ENCODE peak calls at places on chromosome X, in four cellular contexts. L is HepG2, Z is K562, D is GM12878. T is an unnamed sample.

GRCh38 chrX:124033821-124034220 is 72.3 kb downstream of the STAG2 start:
- DNase-seq in Z (no peak), D (no peak), L (no peak), T (no peak)

GRCh38 chrX:63657821-63658220 is 127.2 kb downstream of the ARHGEF9 start:
- DNase-seq in D (no peak), Z (no peak), L (no peak), T (no peak)

GRCh38 chrX:3788494-3789233 is 75.2 kb upstream of the PRKX start:
- DNase-seq in Z (no peak), D (no peak), L (no peak), T (no peak)

GRCh38 chrX:97310373-97310772 is 426.7 kb downstream of the RPA4 start:
- DNase-seq in Z (no peak), L (no peak), D (no peak), T (no peak)

GRCh38 chrX:68139791-68140190 is 293.5 kb downstream of the OPHN1 start:
- DNase-seq in L (no peak), D (no peak), Z (no peak), T (no peak)

GRCh38 chrX:102155806-102156179 is at the start of gene BEX5:
- DNase-seq in Z (peak; percentile 34), D (no peak), L (no peak), T (peak; percentile 81)

GRCh38 chrX:125132274-125132673 is 187.4 kb upstream of the TEX13C start:
- DNase-seq in D (no peak), Z (peak; percentile 32), L (peak; percentile 0), T (peak; percentile 39)

GRCh38 chrX:118272237-118272636 is 73.7 kb upstream of the WDR44 start:
- DNase-seq in D (no peak), L (no peak), Z (no peak), T (no peak)

GRCh38 chrX:106612403-106612789 is 618 bp downstream of the RADX start:
- DNase-seq in L (peak; percentile 0), D (no peak), Z (no peak), T (no peak)

GRCh38 chrX:80808854-80809493 is 703 bp downstream of the BRWD3 start:
- DNase-seq in Z (no peak), L (no peak), D (no peak), T (no peak)

GRCh38 chrX:16712116-16712824 is at the start of gene CTPS2:
- DNase-seq in Z (peak; percentile 82), D (no peak), L (peak; percentile 39), T (peak; percentile 62)

GRCh38 chrX:72477787-72478186 is 94.9 kb downstream of the HDAC8 start:
- DNase-seq in L (no peak), Z (no peak), D (no peak), T (no peak)

GRCh38 chrX:7515681-7516413 is 327.1 kb upstream of the VCX start:
- DNase-seq in L (no peak), D (no peak), Z (no peak), T (no peak)

GRCh38 chrX:135973025-135973547 is 702 bp downstream of the MMGT1 start:
- DNase-seq in D (no peak), L (no peak), Z (peak; percentile 18), T (peak; percentile 28)

GRCh38 chrX:45515262-45516215 is 314.9 kb upstream of the DIPK2B start:
- DNase-seq in Z (peak; percentile 5), L (peak; percentile 71), D (no peak), T (peak; percentile 42)

GRCh38 chrX:30935985-30936384 is 46.9 kb upstream of the TAB3 start:
- DNase-seq in D (no peak), L (peak; percentile 45), Z (peak; percentile 40), T (peak; percentile 56)

GRCh38 chrX:1903380-1903935 is 288.6 kb downstream of the ASMT start:
- DNase-seq in L (peak; percentile 70), D (no peak), Z (no peak), T (no peak)

GRCh38 chrX:153400146-153401132 is 711 bp downstream of the PNMA6E start:
- DNase-seq in Z (peak; percentile 85), L (peak; percentile 29), D (no peak), T (peak; percentile 93)

GRCh38 chrX:38215141-38215540 is 5.5 kb downstream of the SRPX start:
- DNase-seq in L (no peak), Z (no peak), D (no peak), T (no peak)

GRCh38 chrX:103686199-103687072 is at the start of gene MORF4L2:
- DNase-seq in L (peak; percentile 96), D (peak; percentile 95), Z (peak; percentile 92), T (peak; percentile 91)

GRCh38 chrX:16786791-16787735 is 797 bp downstream of the TXLNG start:
- DNase-seq in D (no peak), L (no peak), Z (peak; percentile 62), T (peak; percentile 25)

GRCh38 chrX:22399793-22400192 is 127.1 kb downstream of the CBLL2 start:
- DNase-seq in D (no peak), Z (no peak), L (no peak), T (no peak)

GRCh38 chrX:18879144-18879543 is 104.8 kb downstream of the PHKA2 start:
- DNase-seq in L (no peak), D (no peak), Z (no peak), T (no peak)

GRCh38 chrX:107508925-107509324 is 59.5 kb downstream of the FRMPD3 start:
- DNase-seq in D (no peak), Z (no peak), L (no peak), T (no peak)

GRCh38 chrX:73214366-73215094 is at the start of gene NAP1L2:
- DNase-seq in D (no peak), Z (no peak), L (no peak), T (peak; percentile 42)

GRCh38 chrX:97984641-97985040 is 1100.9 kb downstream of the RPA4 start:
- DNase-seq in Z (no peak), D (no peak), L (no peak), T (no peak)

GRCh38 chrX:48573690-48574269 is 504 bp upstream of the RBM3 start:
- DNase-seq in D (no peak), L (no peak), Z (peak; percentile 67), T (peak; percentile 58)

GRCh38 chrX:10457092-10457491 is 163.3 kb downstream of the MID1 start:
- DNase-seq in L (no peak), D (no peak), Z (no peak), T (no peak)

GRCh38 chrX:358651-359143 is 28.0 kb downstream of the PPP2R3B start:
- DNase-seq in Z (no peak), D (no peak), L (no peak), T (no peak)

GRCh38 chrX:115892787-115893671 is 277.5 kb upstream of the AGTR2 start:
- DNase-seq in Z (peak; percentile 46), D (peak; percentile 73), L (peak; percentile 73), T (peak; percentile 65)

GRCh38 chrX:46294234-46294633 is 251.0 kb downstream of the ZNF674 start:
- DNase-seq in L (no peak), Z (no peak), D (no peak), T (no peak)

GRCh38 chrX:84186603-84187358 is 1.2 kb downstream of the RPS6KA6 start:
- DNase-seq in Z (no peak), D (no peak), L (no peak), T (peak; percentile 7)

GRCh38 chrX:102832661-102833060 is 104.4 kb upstream of the RAB40AL start:
- DNase-seq in L (no peak), D (no peak), Z (peak; percentile 24), T (no peak)

GRCh38 chrX:49001521-49002090 is 458 bp downstream of the GRIPAP1 start:
- DNase-seq in L (peak; percentile 1), D (peak; percentile 12), Z (peak; percentile 40), T (peak; percentile 26)

DNA sequence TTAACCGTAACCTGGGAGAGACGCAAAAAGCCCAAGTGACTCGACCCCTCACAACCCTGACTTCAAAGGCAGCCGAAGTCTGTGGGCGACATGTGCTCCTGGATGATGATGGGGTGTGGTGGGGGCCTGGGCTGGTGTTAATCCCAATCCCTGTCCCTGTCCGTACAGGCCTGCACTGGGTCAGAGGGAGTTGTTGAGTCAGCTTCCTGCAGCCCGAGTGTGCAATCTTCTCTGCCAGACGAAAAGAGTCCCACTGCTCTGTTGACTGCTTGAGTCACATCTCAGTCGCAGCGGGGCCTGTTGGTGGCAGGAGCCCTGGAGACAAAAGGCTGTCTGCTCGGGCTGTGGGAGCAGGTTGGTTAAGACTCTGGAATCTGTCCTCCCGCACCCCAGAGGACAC is 10.3 kb downstream of the FAM3A start:
- DNase-seq in D (no peak), Z (no peak), L (no peak), T (no peak)
- TF ChIP-seq FOXM1 in D (no peak), Z (no peak), L (no peak), T (no peak)

DNA sequence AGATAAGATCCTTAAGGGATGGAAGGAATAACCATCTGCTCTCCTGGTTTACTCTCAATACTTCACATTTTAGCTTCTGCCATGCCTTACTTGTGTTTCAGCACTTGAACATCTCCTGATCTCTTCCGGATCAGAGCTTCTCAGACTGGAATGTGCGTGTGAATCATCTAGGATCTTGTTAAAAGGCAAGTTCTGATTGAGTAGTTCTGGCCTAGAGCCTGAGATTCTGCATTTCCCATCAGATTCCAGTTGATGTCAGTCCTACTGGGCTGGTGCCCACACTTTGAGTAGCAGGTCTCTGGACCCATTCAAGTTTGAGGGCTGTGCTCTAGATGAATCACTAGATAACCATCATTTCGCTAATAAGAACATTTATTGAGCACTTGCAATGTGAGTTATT is 20.0 kb downstream of the NDP start:
- DNase-seq in D (no peak), L (no peak), Z (no peak), T (no peak)
- TF ChIP-seq FOXK2 in D (no peak), L (no peak), Z (no peak), T (no peak)

DNA sequence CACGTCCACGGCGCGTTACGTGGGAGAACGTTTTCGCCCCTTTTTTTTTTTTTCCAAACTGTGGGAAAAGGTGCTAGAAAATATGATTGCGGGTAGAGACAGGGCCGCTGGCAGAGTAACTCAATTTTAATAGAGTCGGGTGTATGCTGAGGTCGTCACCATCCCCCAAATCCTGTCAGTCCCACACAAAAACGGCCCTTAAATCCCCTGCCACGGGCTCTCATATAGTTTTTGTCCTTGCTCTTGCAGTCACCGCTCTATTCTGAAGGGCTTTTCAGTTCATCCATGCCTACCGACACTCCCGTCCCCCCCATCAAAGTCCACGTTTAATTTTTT is 796 bp upstream of the MED14 start:
- DNase-seq in Z (peak; percentile 10), L (peak; percentile 1), D (no peak), T (no peak)
- TF ChIP-seq FOXM1 in Z (no peak), L (no peak), D (no peak), T (no peak)

DNA sequence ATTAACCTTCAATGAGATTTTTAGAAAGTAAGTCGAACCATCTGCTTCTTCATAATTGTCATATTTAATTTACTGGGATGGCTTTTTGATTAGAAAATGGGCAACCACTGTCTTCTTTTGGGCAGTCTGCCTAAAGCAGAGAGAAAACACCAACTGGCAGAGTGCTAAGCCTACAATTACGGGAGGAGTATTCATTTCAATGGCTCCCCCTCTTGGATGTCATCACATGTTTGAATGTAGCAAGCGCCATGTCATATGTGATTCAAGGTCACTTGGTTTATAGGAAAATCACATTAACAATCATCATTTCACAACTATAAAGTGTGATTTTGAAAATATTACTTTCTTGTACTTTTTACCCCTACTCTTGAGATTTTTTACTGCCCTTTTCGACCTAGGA is 261.9 kb downstream of the FRMPD4 start:
- DNase-seq in Z (no peak), L (no peak), D (no peak), T (no peak)
- TF ChIP-seq FOXK2 in Z (no peak), L (no peak), D (no peak), T (no peak)

GRCh38 chrX:52979568-52979967 is 21.2 kb upstream of the FAM156A start:
- DNase-seq in Z (no peak), D (no peak), L (no peak), T (no peak)
- TF ChIP-seq FOXM1 in Z (no peak), D (no peak), L (no peak), T (no peak)

T was measured in HEK293T.